ENCODE peak calls at places on chromosomes 2 and 18, in four cellular contexts. Z is HL-60, X is K562, B is GM12878. C is an unnamed sample.

GRCh38 chr18:26628017-26628416 is 79.7 kb upstream of the KCTD1 start:
- DNase-seq in B (no peak), Z (no peak), X (no peak), C (no peak)

GRCh38 chr2:109422071-109422757 is 191.6 kb downstream of the SEPTIN10 start:
- DNase-seq in B (no peak), X (no peak), Z (no peak), C (no peak)

GRCh38 chr18:79749251-79750191 is 48.2 kb upstream of the KCNG2 start:
- DNase-seq in B (no peak), Z (no peak), X (no peak), C (no peak)

GRCh38 chr18:58496231-58496630 is 132.7 kb downstream of the ALPK2 start:
- DNase-seq in X (no peak), Z (no peak), B (no peak), C (no peak)

GRCh38 chr2:217289909-217290283 is 430.0 kb upstream of the TNP1 start:
- DNase-seq in X (no peak), Z (no peak), B (no peak), C (no peak)

GRCh38 chr18:57743008-57743407 is 60.1 kb downstream of the ATP8B1 start:
- DNase-seq in Z (no peak), X (no peak), B (no peak), C (no peak)

GRCh38 chr2:48530033-48530804 is at the start of gene STON1:
- DNase-seq in X (peak; percentile 83), B (no peak), Z (no peak), C (peak; percentile 56)

GRCh38 chr2:181991171-181991885 is 5.7 kb downstream of the PPP1R1C start:
- DNase-seq in X (no peak), Z (no peak), B (peak; percentile 57), C (peak; percentile 25)

GRCh38 chr18:34330308-34330707 is 105.6 kb upstream of the NOL4 start:
- DNase-seq in B (no peak), Z (no peak), X (no peak), C (no peak)

GRCh38 chr2:196635156-196635555 is 4.4 kb upstream of the CCDC150 start:
- DNase-seq in X (no peak), B (no peak), Z (no peak), C (no peak)

GRCh38 chr2:1758112-1758630 is 13.9 kb upstream of the PXDN start:
- DNase-seq in B (no peak), Z (no peak), X (no peak), C (no peak)

GRCh38 chr18:54720590-54720989 is 107.7 kb upstream of the RAB27B start:
- DNase-seq in X (no peak), Z (no peak), B (no peak), C (no peak)

GRCh38 chr2:236338495-236339184 is 74.4 kb upstream of the ASB18 start:
- DNase-seq in Z (no peak), B (no peak), X (peak; percentile 8), C (no peak)

GRCh38 chr2:10331702-10332401 is 29.1 kb downstream of the HPCAL1 start:
- DNase-seq in Z (peak; percentile 84), X (no peak), B (peak; percentile 51), C (peak; percentile 48)

GRCh38 chr2:37786854-37787253 is 115.4 kb upstream of the CDC42EP3 start:
- DNase-seq in B (no peak), Z (no peak), X (no peak), C (no peak)

GRCh38 chr18:48838166-48838775 is 112.5 kb downstream of the SMAD7 start:
- DNase-seq in B (no peak), Z (no peak), X (no peak), C (no peak)

GRCh38 chr2:231411237-231411636 is 15.7 kb downstream of the B3GNT7 start:
- DNase-seq in X (no peak), B (no peak), Z (no peak), C (no peak)

GRCh38 chr18:11955299-11956029 is 25.8 kb upstream of the IMPA2 start:
- DNase-seq in Z (peak; percentile 57), X (peak; percentile 29), B (no peak), C (no peak)

GRCh38 chr18:43571078-43571689 is 293.9 kb upstream of the SYT4 start:
- DNase-seq in X (peak; percentile 8), Z (no peak), B (no peak), C (no peak)

GRCh38 chr2:108385411-108386071 is 7.8 kb downstream of the SULT1C4 start:
- DNase-seq in X (no peak), B (peak; percentile 48), Z (no peak), C (no peak)

GRCh38 chr18:45962866-45963265 is 4.3 kb downstream of the EPG5 start:
- DNase-seq in Z (no peak), X (no peak), B (no peak), C (no peak)

GRCh38 chr2:118865106-118865505 is 17.7 kb upstream of the EN1 start:
- DNase-seq in B (peak; percentile 19), X (peak; percentile 54), Z (no peak), C (no peak)

GRCh38 chr2:164954954-164955701 is at the start of gene SLC38A11:
- DNase-seq in X (no peak), B (no peak), Z (no peak), C (no peak)

GRCh38 chr2:235378261-235378660 is 115.6 kb upstream of the AGAP1 start:
- DNase-seq in B (no peak), X (no peak), Z (no peak), C (no peak)

GRCh38 chr2:38415023-38415422 is 38.0 kb upstream of the ATL2 start:
- DNase-seq in B (no peak), Z (no peak), X (no peak), C (no peak)

GRCh38 chr18:63150942-63151421 is 168.6 kb downstream of the BCL2 start:
- DNase-seq in B (no peak), X (no peak), Z (no peak), C (no peak)

GRCh38 chr18:58583569-58583968 is 45.3 kb downstream of the ALPK2 start:
- DNase-seq in B (no peak), Z (no peak), X (no peak), C (no peak)

GRCh38 chr18:8413751-8414150 is 195.5 kb upstream of the RAB12 start:
- DNase-seq in Z (no peak), B (no peak), X (no peak), C (no peak)

GRCh38 chr2:233094614-233095013 is 34.5 kb downstream of the INPP5D start:
- DNase-seq in B (no peak), X (no peak), Z (no peak), C (no peak)

GRCh38 chr2:223469270-223470057 is 132.7 kb downstream of the SCG2 start:
- DNase-seq in Z (no peak), X (no peak), B (no peak), C (no peak)
- TF ChIP-seq SPI1 in Z (no peak), X (no peak), B (no peak), C (no peak)

DNA sequence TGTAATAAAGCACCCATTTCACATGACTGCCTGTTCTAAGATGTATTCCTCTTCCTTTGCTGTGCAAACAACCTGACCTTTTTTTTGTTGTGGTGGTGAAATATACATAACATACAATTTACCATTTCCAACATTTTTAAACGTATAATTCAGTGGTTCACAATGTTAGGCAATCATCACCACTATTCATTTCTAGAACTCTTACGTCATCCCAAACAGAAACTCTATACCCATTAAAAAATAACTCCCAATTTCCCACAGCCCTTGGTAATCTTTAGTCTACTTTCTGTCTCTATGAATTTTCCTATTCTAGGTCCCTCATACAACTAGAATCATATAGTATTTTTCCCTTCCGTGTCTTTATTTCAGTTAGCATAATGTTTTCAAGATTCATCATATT is 36.7 kb downstream of the RND3 start:
- DNase-seq in B (no peak), X (no peak), Z (no peak), C (no peak)
- TF ChIP-seq SPI1 in B (no peak), X (no peak), Z (no peak), C (no peak)

GRCh38 chr2:8987413-8987812 is 16.1 kb downstream of the MBOAT2 start:
- DNase-seq in B (no peak), Z (no peak), X (no peak), C (no peak)
- TF ChIP-seq SPI1 in B (no peak), Z (no peak), X (no peak), C (no peak)

GRCh38 chr2:105455488-105455991 is 56.7 kb upstream of the FHL2 start:
- DNase-seq in X (no peak), B (no peak), Z (no peak), C (no peak)
- TF ChIP-seq SPI1 in X (no peak), B (no peak), Z (no peak), C (no peak)

GRCh38 chr18:24630346-24630880 is 170.0 kb downstream of the HRH4 start:
- DNase-seq in X (no peak), B (no peak), Z (no peak), C (no peak)

GRCh38 chr18:24629926-24630325 is 169.5 kb downstream of the HRH4 start:
- DNase-seq in Z (no peak), X (no peak), B (no peak), C (no peak)

GRCh38 chr18:24633121-24633520 is 172.7 kb downstream of the HRH4 start:
- DNase-seq in Z (no peak), B (no peak), X (no peak), C (no peak)

GRCh38 chr18:24631238-24632025 is 171.0 kb downstream of the HRH4 start:
- DNase-seq in B (no peak), X (no peak), Z (no peak), C (no peak)

DNA sequence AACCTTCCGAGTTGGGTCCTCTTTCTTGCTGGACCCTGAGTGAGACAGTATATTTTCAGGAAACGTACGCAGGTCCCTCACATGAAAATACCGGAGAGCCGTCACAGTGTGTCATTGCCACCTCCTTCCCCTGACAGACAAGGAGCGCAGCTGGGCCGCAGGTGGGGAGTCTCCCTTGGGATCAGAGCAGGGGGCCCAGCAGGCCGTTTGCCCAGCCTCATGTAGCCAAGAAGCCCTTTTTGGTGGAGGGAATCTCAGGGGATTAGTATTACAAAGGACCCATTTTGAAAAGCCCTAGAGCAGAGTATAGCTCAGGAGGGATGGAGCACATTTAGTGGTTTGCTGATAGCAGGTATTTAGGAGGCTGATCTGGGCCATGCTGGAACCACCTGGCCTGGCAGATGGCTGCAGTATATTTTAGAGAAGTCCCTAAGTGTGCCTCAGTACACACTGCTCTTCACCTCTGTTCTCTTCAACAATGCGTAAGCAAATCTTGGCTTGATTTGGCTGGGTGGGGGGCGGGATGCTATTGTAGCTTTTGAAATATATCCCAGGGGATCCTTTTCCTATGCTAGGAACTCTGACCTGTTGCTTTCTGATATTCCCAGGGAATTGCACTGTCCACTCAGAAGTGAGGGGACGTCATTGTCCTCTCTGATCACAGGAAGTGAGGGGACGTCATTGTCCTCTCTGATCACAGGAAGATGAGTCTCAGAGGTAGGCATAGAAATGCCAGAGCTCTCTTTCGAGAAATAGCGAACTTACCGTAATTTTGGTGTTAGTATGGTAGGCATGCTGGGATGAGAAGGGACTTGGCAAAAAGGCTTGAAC is 171.9 kb downstream of the HRH4 start:
- DNase-seq in Z (no peak), B (no peak), X (no peak), C (no peak)
- TF ChIP-seq SPI1 in Z (no peak), B (no peak), X (no peak), C (no peak)

C was measured in GM12891.